ENCODE peak calls at places on chromosomes 3 and 15, in five cellular contexts. P is activated CD4-positive, alpha-beta T cell treated with anti-CD3 and anti-CD28 coated beads, Interleukin-2, amount 50 U/mL, for 1 hour; V is lung microvascular endothelial cell; A is AG08395; N is SK-N-SH. K is an unnamed sample.

GRCh38 chr3:67655364-67656121 is 1.1 kb upstream of the SUCLG2 start:
- DNase-seq in P (peak; percentile 59), V (no peak), A (no peak), N (no peak), K (no peak)

GRCh38 chr3:56137406-56137805 is 330.9 kb downstream of the ERC2 start:
- DNase-seq in P (no peak), V (peak; percentile 90), A (no peak), N (no peak), K (no peak)

GRCh38 chr15:60511351-60512157 is 32.6 kb upstream of the ICE2 start:
- DNase-seq in P (no peak), V (no peak), A (no peak), N (no peak), K (no peak)

GRCh38 chr3:100093826-100094225 is 20.5 kb downstream of the FILIP1L start:
- DNase-seq in P (no peak), V (peak; percentile 74), A (no peak), N (no peak), K (no peak)

GRCh38 chr3:182179631-182180030 is 467.9 kb downstream of the SOX2 start:
- DNase-seq in P (no peak), V (no peak), A (no peak), N (no peak), K (no peak)

GRCh38 chr3:33277193-33277882 is at the start of gene FBXL2:
- DNase-seq in P (no peak), V (peak; percentile 89), A (peak; percentile 71), N (peak; percentile 98), K (peak; percentile 30)

GRCh38 chr15:66254364-66255292 is 1.1 kb upstream of the MEGF11 start:
- DNase-seq in P (no peak), V (no peak), A (no peak), N (no peak), K (no peak)

GRCh38 chr3:117645561-117646242 is 936.1 kb downstream of the TUSC7 start:
- DNase-seq in P (no peak), V (no peak), A (no peak), N (no peak), K (no peak)

GRCh38 chr3:140995881-140996280 is 54.2 kb downstream of the SLC25A36 start:
- DNase-seq in P (no peak), V (no peak), A (no peak), N (no peak), K (no peak)

GRCh38 chr3:20375302-20375701 is 189.3 kb upstream of the SGO1 start:
- DNase-seq in P (no peak), V (no peak), A (no peak), N (no peak), K (no peak)

GRCh38 chr3:64214697-64215018 is 10.6 kb downstream of the PRICKLE2 start:
- DNase-seq in P (no peak), V (no peak), A (no peak), N (no peak), K (peak; percentile 52)

GRCh38 chr15:36951747-36952247 is 148.6 kb downstream of the MEIS2 start:
- DNase-seq in P (no peak), V (peak; percentile 75), A (peak; percentile 69), N (no peak), K (peak; percentile 91)

GRCh38 chr3:196288141-196288460 is 575 bp upstream of the PCYT1A start:
- DNase-seq in P (no peak), V (no peak), A (peak; percentile 32), N (no peak), K (no peak)

GRCh38 chr15:48032911-48033310 is 87.9 kb upstream of the SLC24A5 start:
- DNase-seq in P (no peak), V (no peak), A (no peak), N (no peak), K (no peak)

K was measured in HFFc6.